ENCODE peak calls at places on chromosomes 6 and 20, in five cellular contexts. One of them, this sample, is unnamed.

GRCh38 chr6:106560966-106561740 is 68.1 kb downstream of the RTN4IP1 start:
- DNase-seq in GM23248: peak; percentile 90
- DNase-seq in mammary epithelial cell: peak; percentile 60
- DNase-seq in H9: no peak
- DNase-seq in MM.1S: no peak
- DNase-seq in this sample: peak; percentile 71

GRCh38 chr6:29941476-29941875 is 856 bp upstream of the HLA-A start:
- DNase-seq in MM.1S: no peak
- DNase-seq in mammary epithelial cell: peak; percentile 73
- DNase-seq in H9: no peak
- DNase-seq in GM23248: peak; percentile 70
- DNase-seq in this sample: peak; percentile 56

GRCh38 chr6:11616200-11616611 is 78.7 kb downstream of the TMEM170B start:
- DNase-seq in mammary epithelial cell: no peak
- DNase-seq in MM.1S: no peak
- DNase-seq in H9: no peak
- DNase-seq in GM23248: peak; percentile 96
- DNase-seq in this sample: peak; percentile 98

GRCh38 chr6:48552905-48553304 is 441.9 kb upstream of the PTCHD4 start:
- DNase-seq in MM.1S: no peak
- DNase-seq in mammary epithelial cell: no peak
- DNase-seq in H9: no peak
- DNase-seq in GM23248: no peak
- DNase-seq in this sample: no peak

GRCh38 chr20:57392130-57392445 is 892 bp downstream of the RBM38 start:
- DNase-seq in H9: no peak
- DNase-seq in mammary epithelial cell: no peak
- DNase-seq in MM.1S: no peak
- DNase-seq in GM23248: no peak
- DNase-seq in this sample: no peak

GRCh38 chr20:36604952-36605308 is 649 bp upstream of the RAB5IF start:
- DNase-seq in mammary epithelial cell: no peak
- DNase-seq in MM.1S: peak; percentile 72
- DNase-seq in H9: no peak
- DNase-seq in GM23248: no peak
- DNase-seq in this sample: no peak

GRCh38 chr20:46883847-46884246 is 10.8 kb upstream of the EYA2 start:
- DNase-seq in MM.1S: no peak
- DNase-seq in GM23248: no peak
- DNase-seq in mammary epithelial cell: no peak
- DNase-seq in H9: no peak
- DNase-seq in this sample: peak; percentile 42

GRCh38 chr20:19233025-19233794 is 20.8 kb downstream of the SLC24A3 start:
- DNase-seq in H9: no peak
- DNase-seq in GM23248: no peak
- DNase-seq in MM.1S: no peak
- DNase-seq in mammary epithelial cell: no peak
- DNase-seq in this sample: no peak

GRCh38 chr6:158706369-158706982 is 56.6 kb downstream of the SYTL3 start:
- DNase-seq in GM23248: peak; percentile 77
- DNase-seq in H9: peak; percentile 78
- DNase-seq in mammary epithelial cell: peak; percentile 33
- DNase-seq in MM.1S: no peak
- DNase-seq in this sample: peak; percentile 51

GRCh38 chr6:151440930-151441329 is 11.0 kb downstream of the RMND1 start:
- DNase-seq in GM23248: peak; percentile 63
- DNase-seq in mammary epithelial cell: no peak
- DNase-seq in MM.1S: peak; percentile 38
- DNase-seq in H9: no peak
- DNase-seq in this sample: peak; percentile 50

GRCh38 chr6:1614767-1615650 is 5.3 kb downstream of the FOXC1 start:
- DNase-seq in mammary epithelial cell: no peak
- DNase-seq in GM23248: no peak
- DNase-seq in MM.1S: no peak
- DNase-seq in H9: peak; percentile 75
- DNase-seq in this sample: no peak

GRCh38 chr6:165178056-165178455 is 131.3 kb downstream of the C6orf118 start:
- DNase-seq in mammary epithelial cell: peak; percentile 5
- DNase-seq in GM23248: peak; percentile 84
- DNase-seq in H9: no peak
- DNase-seq in MM.1S: no peak
- DNase-seq in this sample: no peak

GRCh38 chr6:73290435-73290834 is 27.4 kb upstream of the KHDC1 start:
- DNase-seq in H9: no peak
- DNase-seq in mammary epithelial cell: peak; percentile 25
- DNase-seq in GM23248: peak; percentile 56
- DNase-seq in MM.1S: no peak
- DNase-seq in this sample: peak; percentile 58

GRCh38 chr6:14598017-14598864 is 480.7 kb downstream of the CD83 start:
- DNase-seq in mammary epithelial cell: no peak
- DNase-seq in GM23248: no peak
- DNase-seq in MM.1S: no peak
- DNase-seq in H9: no peak
- DNase-seq in this sample: no peak

GRCh38 chr6:11050735-11051134 is 6.6 kb upstream of the ELOVL2 start:
- DNase-seq in mammary epithelial cell: no peak
- DNase-seq in GM23248: peak; percentile 44
- DNase-seq in MM.1S: no peak
- DNase-seq in H9: no peak
- DNase-seq in this sample: peak; percentile 72

GRCh38 chr6:113481910-113482309 is 375.2 kb upstream of the MARCKS start:
- DNase-seq in GM23248: no peak
- DNase-seq in H9: no peak
- DNase-seq in MM.1S: no peak
- DNase-seq in mammary epithelial cell: no peak
- DNase-seq in this sample: no peak

GRCh38 chr6:149855040-149855654 is 9.0 kb downstream of the LRP11 start:
- DNase-seq in MM.1S: no peak
- DNase-seq in GM23248: peak; percentile 92
- DNase-seq in H9: no peak
- DNase-seq in mammary epithelial cell: peak; percentile 93
- DNase-seq in this sample: peak; percentile 94

GRCh38 chr6:155187096-155187495 is 76.7 kb upstream of the CLDN20 start:
- DNase-seq in GM23248: peak; percentile 18
- DNase-seq in MM.1S: no peak
- DNase-seq in mammary epithelial cell: no peak
- DNase-seq in H9: no peak
- DNase-seq in this sample: no peak

GRCh38 chr20:62409935-62410741 is 3.1 kb upstream of the CABLES2 start:
- DNase-seq in GM23248: peak; percentile 46
- DNase-seq in MM.1S: peak; percentile 25
- DNase-seq in H9: peak; percentile 73
- DNase-seq in mammary epithelial cell: no peak
- DNase-seq in this sample: no peak

GRCh38 chr20:37209661-37210314 is 30.4 kb upstream of the MROH8 start:
- DNase-seq in MM.1S: no peak
- DNase-seq in H9: no peak
- DNase-seq in GM23248: no peak
- DNase-seq in mammary epithelial cell: peak; percentile 67
- DNase-seq in this sample: no peak

GRCh38 chr20:63224272-63225081 is 8.5 kb upstream of the YTHDF1 start:
- DNase-seq in mammary epithelial cell: peak; percentile 44
- DNase-seq in H9: no peak
- DNase-seq in GM23248: peak; percentile 42
- DNase-seq in MM.1S: no peak
- DNase-seq in this sample: peak; percentile 44

GRCh38 chr20:19850190-19850533 is 92.1 kb downstream of the RIN2 start:
- DNase-seq in mammary epithelial cell: no peak
- DNase-seq in MM.1S: no peak
- DNase-seq in H9: no peak
- DNase-seq in GM23248: no peak
- DNase-seq in this sample: no peak

GRCh38 chr6:136253734-136254133 is 3.6 kb upstream of the MTFR2 start:
- DNase-seq in H9: no peak
- DNase-seq in GM23248: no peak
- DNase-seq in mammary epithelial cell: no peak
- DNase-seq in MM.1S: no peak
- DNase-seq in this sample: no peak

GRCh38 chr6:68634503-68635411 is at the start of gene ADGRB3:
- DNase-seq in mammary epithelial cell: peak; percentile 29
- DNase-seq in GM23248: peak; percentile 68
- DNase-seq in H9: peak; percentile 77
- DNase-seq in MM.1S: peak; percentile 90
- DNase-seq in this sample: peak; percentile 47

DNA sequence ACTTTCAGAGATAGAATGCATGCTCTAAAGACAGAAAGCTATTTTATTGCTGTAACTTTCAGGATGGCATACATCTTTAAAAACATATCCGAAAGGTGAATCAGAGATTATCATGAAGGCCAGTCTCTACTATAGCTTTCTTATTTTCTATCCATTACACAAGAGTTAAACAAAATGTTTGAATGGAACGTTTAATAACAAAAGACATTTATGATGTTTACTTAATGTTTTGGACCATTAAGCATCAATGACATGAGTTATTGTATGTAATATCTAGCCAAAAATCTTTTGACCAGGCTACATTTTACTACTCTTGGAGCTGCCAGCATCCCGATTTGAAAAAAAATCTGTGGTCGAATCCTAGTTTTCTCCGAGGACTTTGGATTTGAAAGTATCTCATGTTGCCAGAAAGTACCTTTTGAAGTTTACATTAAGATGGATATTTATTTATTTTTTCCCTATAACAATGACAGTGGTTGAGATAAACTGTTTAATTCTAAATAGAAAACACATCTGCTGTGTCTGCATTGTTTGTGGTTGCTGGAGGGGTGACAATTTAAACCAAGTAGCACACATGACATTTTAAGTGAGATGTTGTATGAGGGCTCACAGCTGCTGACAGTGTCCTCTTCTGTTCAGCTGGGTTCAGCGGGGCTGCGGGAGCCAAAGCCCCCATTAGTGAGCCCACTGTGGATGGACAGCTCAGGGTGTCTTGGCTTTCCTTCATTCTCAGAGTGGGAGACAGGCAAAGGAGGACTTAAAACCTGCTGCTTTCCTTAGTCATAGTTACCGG is 293.6 kb upstream of the TCF21 start:
- DNase-seq in mammary epithelial cell: no peak
- DNase-seq in H9: no peak
- DNase-seq in GM23248: peak; percentile 28
- DNase-seq in MM.1S: no peak
- DNase-seq in this sample: peak; percentile 27
- H2AFZ ChIP-seq in mammary epithelial cell: peak overlapping the region; percentile 8
- H2AFZ ChIP-seq in H9: no peak overlapping the region
- H2AFZ ChIP-seq in GM23248: peak overlapping the region; percentile 28
- H2AFZ ChIP-seq in MM.1S: no peak overlapping the region
- H2AFZ ChIP-seq in this sample: peak overlapping the region; percentile 65

DNA sequence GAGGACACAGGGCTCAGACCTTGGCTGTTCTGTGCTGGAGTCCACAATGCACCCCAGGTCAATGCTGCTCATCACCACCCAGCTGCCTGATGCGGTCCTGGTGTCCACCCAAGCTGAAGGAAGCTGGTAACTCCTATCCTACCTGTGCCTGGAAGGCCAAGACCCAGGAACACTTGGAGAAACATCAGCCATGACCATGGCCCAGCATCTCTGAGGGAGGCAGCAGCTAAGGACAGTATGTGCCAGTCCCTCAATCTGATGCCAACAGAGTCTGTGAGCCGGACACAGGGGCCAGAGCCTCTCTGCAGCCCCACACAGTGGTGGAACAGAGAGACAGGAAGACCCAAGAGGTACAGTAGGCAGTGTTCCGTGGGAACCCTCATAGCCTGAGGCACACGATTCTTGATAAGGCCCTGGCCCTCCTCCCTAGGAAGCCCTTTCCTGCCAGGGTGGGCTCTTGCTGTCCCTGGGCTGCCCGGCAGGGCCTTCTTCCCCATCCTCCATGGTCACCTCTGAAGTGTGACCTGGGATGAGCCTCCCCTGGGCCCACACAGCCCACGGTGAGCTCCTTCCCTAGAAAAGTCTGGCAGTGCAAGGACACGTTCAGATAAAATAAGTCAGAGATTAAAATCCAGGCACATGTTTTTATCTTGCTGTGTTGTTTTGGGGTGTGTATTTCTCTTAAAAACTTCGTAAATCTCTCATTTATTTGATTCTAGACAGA is 170.7 kb downstream of the THBS2 start:
- DNase-seq in GM23248: no peak
- DNase-seq in MM.1S: no peak
- DNase-seq in mammary epithelial cell: no peak
- DNase-seq in H9: no peak
- DNase-seq in this sample: no peak
- H2AFZ ChIP-seq in GM23248: no peak overlapping the region
- H2AFZ ChIP-seq in MM.1S: no peak overlapping the region
- H2AFZ ChIP-seq in mammary epithelial cell: no peak overlapping the region
- H2AFZ ChIP-seq in H9: no peak overlapping the region
- H2AFZ ChIP-seq in this sample: no peak overlapping the region

GRCh38 chr6:35310265-35310831 is 12.7 kb downstream of the DEF6 start:
- DNase-seq in MM.1S: no peak
- DNase-seq in mammary epithelial cell: no peak
- DNase-seq in H9: peak; percentile 8
- DNase-seq in GM23248: no peak
- DNase-seq in this sample: no peak

GRCh38 chr6:35312076-35312762 is 14.6 kb downstream of the DEF6 start:
- DNase-seq in mammary epithelial cell: no peak
- DNase-seq in GM23248: no peak
- DNase-seq in H9: peak; percentile 23
- DNase-seq in MM.1S: no peak
- DNase-seq in this sample: no peak

GRCh38 chr6:35312763-35313125 is 15.1 kb downstream of the DEF6 start:
- DNase-seq in mammary epithelial cell: no peak
- DNase-seq in GM23248: no peak
- DNase-seq in H9: no peak
- DNase-seq in MM.1S: no peak
- DNase-seq in this sample: no peak

GRCh38 chr6:35309611-35310264 is 12.1 kb downstream of the DEF6 start:
- DNase-seq in MM.1S: no peak
- DNase-seq in H9: peak; percentile 16
- DNase-seq in GM23248: no peak
- DNase-seq in mammary epithelial cell: no peak
- DNase-seq in this sample: no peak

DNA sequence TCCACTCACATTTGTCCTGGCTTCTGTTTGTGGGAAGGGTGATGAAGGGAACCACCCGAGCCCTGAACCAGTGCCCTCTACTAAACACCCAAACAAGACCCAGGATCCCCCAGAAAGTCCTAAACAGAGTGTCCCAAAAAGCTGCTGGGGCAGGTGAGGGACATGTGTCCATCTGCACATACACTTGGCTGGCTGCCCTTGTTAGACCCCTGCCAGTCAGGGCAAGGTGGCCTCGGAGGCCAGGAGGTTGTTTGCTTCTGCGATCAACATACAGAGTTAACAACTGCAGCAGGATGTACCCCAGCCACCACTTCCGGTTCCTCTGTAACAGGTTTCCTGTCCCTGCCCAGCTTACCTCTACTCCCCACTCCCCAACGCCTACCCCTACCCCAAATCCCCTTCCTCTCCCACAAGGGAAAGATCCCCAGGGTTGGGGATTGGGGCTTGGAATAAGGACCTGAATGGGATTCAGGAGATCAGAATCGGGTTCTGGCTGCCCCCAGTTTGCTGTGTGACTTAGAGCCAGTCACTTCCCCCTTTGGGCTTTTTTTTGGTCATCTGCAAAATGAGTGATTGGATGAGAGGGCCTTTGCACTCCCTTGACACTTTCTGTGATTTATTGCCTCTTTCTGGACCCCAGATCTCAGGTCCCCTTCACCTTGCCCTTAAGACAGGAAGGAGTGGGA is 13.9 kb downstream of the DEF6 start:
- DNase-seq in H9: peak; percentile 22
- DNase-seq in mammary epithelial cell: no peak
- DNase-seq in GM23248: no peak
- DNase-seq in MM.1S: no peak
- DNase-seq in this sample: no peak
- H2AFZ ChIP-seq in H9: no peak overlapping the region
- H2AFZ ChIP-seq in mammary epithelial cell: no peak overlapping the region
- H2AFZ ChIP-seq in GM23248: no peak overlapping the region
- H2AFZ ChIP-seq in MM.1S: no peak overlapping the region
- H2AFZ ChIP-seq in this sample: no peak overlapping the region

GRCh38 chr20:50015993-50016770 is 33.4 kb downstream of the SNAI1 start:
- DNase-seq in mammary epithelial cell: no peak
- DNase-seq in H9: no peak
- DNase-seq in GM23248: peak; percentile 55
- DNase-seq in MM.1S: no peak
- DNase-seq in this sample: no peak
- H2AFZ ChIP-seq in mammary epithelial cell: no peak overlapping the region
- H2AFZ ChIP-seq in H9: no peak overlapping the region
- H2AFZ ChIP-seq in GM23248: peak overlapping the region; percentile 58
- H2AFZ ChIP-seq in MM.1S: no peak overlapping the region
- H2AFZ ChIP-seq in this sample: no peak overlapping the region

This sample was measured in IMR-90.